ENCODE peak calls at places on chromosomes 7 and 10, in eight cellular contexts. One of them, this sample, is unnamed.

GRCh38 chr10:101816375-101816773 is 1.9 kb downstream of the OGA start:
- DNase-seq in Right ventricle myocardium inferior: no peak
- DNase-seq in SHP77: no peak
- DNase-seq in GDM1: no peak
- DNase-seq in activated CD8-positive, alpha-beta memory T cell treated with anti-CD3 and anti-CD28 coated beads, Interleukin-2, amount 50 U/mL, for 4 hours: no peak
- DNase-seq in glutamatergic neuron: no peak
- DNase-seq in activated T-helper 1 cell treated with Interleukin-2 at 50 U/mL for 16 hours: no peak
- DNase-seq in HEK293T: no peak
- DNase-seq in this sample: no peak

GRCh38 chr10:128557149-128557548 is 430.9 kb upstream of the MKI67 start:
- DNase-seq in HEK293T: no peak
- DNase-seq in GDM1: no peak
- DNase-seq in SHP77: no peak
- DNase-seq in glutamatergic neuron: no peak
- DNase-seq in activated CD8-positive, alpha-beta memory T cell treated with anti-CD3 and anti-CD28 coated beads, Interleukin-2, amount 50 U/mL, for 4 hours: no peak
- DNase-seq in activated T-helper 1 cell treated with Interleukin-2 at 50 U/mL for 16 hours: no peak
- DNase-seq in Right ventricle myocardium inferior: no peak
- DNase-seq in this sample: no peak

GRCh38 chr7:84744388-84744787 is 442.5 kb downstream of the SEMA3D start:
- DNase-seq in activated CD8-positive, alpha-beta memory T cell treated with anti-CD3 and anti-CD28 coated beads, Interleukin-2, amount 50 U/mL, for 4 hours: no peak
- DNase-seq in glutamatergic neuron: no peak
- DNase-seq in HEK293T: no peak
- DNase-seq in activated T-helper 1 cell treated with Interleukin-2 at 50 U/mL for 16 hours: no peak
- DNase-seq in SHP77: no peak
- DNase-seq in GDM1: no peak
- DNase-seq in Right ventricle myocardium inferior: no peak
- DNase-seq in this sample: no peak

GRCh38 chr7:159117366-159118219 is 27.1 kb downstream of the VIPR2 start:
- DNase-seq in SHP77: peak
- DNase-seq in activated T-helper 1 cell treated with Interleukin-2 at 50 U/mL for 16 hours: no peak
- DNase-seq in GDM1: no peak
- DNase-seq in glutamatergic neuron: no peak
- DNase-seq in HEK293T: no peak
- DNase-seq in Right ventricle myocardium inferior: peak
- DNase-seq in activated CD8-positive, alpha-beta memory T cell treated with anti-CD3 and anti-CD28 coated beads, Interleukin-2, amount 50 U/mL, for 4 hours: no peak
- DNase-seq in this sample: no peak

GRCh38 chr7:55128693-55129394 is 110.0 kb downstream of the EGFR start:
- DNase-seq in activated CD8-positive, alpha-beta memory T cell treated with anti-CD3 and anti-CD28 coated beads, Interleukin-2, amount 50 U/mL, for 4 hours: no peak
- DNase-seq in activated T-helper 1 cell treated with Interleukin-2 at 50 U/mL for 16 hours: no peak
- DNase-seq in HEK293T: peak
- DNase-seq in Right ventricle myocardium inferior: peak
- DNase-seq in glutamatergic neuron: peak
- DNase-seq in GDM1: no peak
- DNase-seq in SHP77: no peak
- DNase-seq in this sample: no peak

GRCh38 chr10:123936426-123936825 is 44.8 kb upstream of the CPXM2 start:
- DNase-seq in Right ventricle myocardium inferior: no peak
- DNase-seq in HEK293T: no peak
- DNase-seq in glutamatergic neuron: no peak
- DNase-seq in activated CD8-positive, alpha-beta memory T cell treated with anti-CD3 and anti-CD28 coated beads, Interleukin-2, amount 50 U/mL, for 4 hours: no peak
- DNase-seq in GDM1: no peak
- DNase-seq in activated T-helper 1 cell treated with Interleukin-2 at 50 U/mL for 16 hours: no peak
- DNase-seq in SHP77: no peak
- DNase-seq in this sample: no peak

GRCh38 chr7:116525298-116525912 is 569 bp downstream of the CAV1 start:
- DNase-seq in activated T-helper 1 cell treated with Interleukin-2 at 50 U/mL for 16 hours: no peak
- DNase-seq in activated CD8-positive, alpha-beta memory T cell treated with anti-CD3 and anti-CD28 coated beads, Interleukin-2, amount 50 U/mL, for 4 hours: peak
- DNase-seq in glutamatergic neuron: peak
- DNase-seq in SHP77: no peak
- DNase-seq in GDM1: no peak
- DNase-seq in Right ventricle myocardium inferior: peak
- DNase-seq in HEK293T: peak
- DNase-seq in this sample: peak

GRCh38 chr7:33048704-33049103 is 13.9 kb downstream of the NT5C3A start:
- DNase-seq in SHP77: no peak
- DNase-seq in activated CD8-positive, alpha-beta memory T cell treated with anti-CD3 and anti-CD28 coated beads, Interleukin-2, amount 50 U/mL, for 4 hours: no peak
- DNase-seq in activated T-helper 1 cell treated with Interleukin-2 at 50 U/mL for 16 hours: no peak
- DNase-seq in Right ventricle myocardium inferior: no peak
- DNase-seq in GDM1: no peak
- DNase-seq in glutamatergic neuron: no peak
- DNase-seq in HEK293T: no peak
- DNase-seq in this sample: no peak

GRCh38 chr10:3622845-3623621 is 162.0 kb downstream of the KLF6 start:
- DNase-seq in activated CD8-positive, alpha-beta memory T cell treated with anti-CD3 and anti-CD28 coated beads, Interleukin-2, amount 50 U/mL, for 4 hours: no peak
- DNase-seq in glutamatergic neuron: no peak
- DNase-seq in GDM1: no peak
- DNase-seq in SHP77: no peak
- DNase-seq in activated T-helper 1 cell treated with Interleukin-2 at 50 U/mL for 16 hours: no peak
- DNase-seq in HEK293T: no peak
- DNase-seq in Right ventricle myocardium inferior: no peak
- DNase-seq in this sample: no peak

GRCh38 chr7:98569606-98570337 is 47.3 kb upstream of the NPTX2 start:
- DNase-seq in GDM1: no peak
- DNase-seq in SHP77: no peak
- DNase-seq in glutamatergic neuron: peak
- DNase-seq in activated CD8-positive, alpha-beta memory T cell treated with anti-CD3 and anti-CD28 coated beads, Interleukin-2, amount 50 U/mL, for 4 hours: no peak
- DNase-seq in Right ventricle myocardium inferior: no peak
- DNase-seq in HEK293T: no peak
- DNase-seq in activated T-helper 1 cell treated with Interleukin-2 at 50 U/mL for 16 hours: no peak
- DNase-seq in this sample: no peak

GRCh38 chr10:10860455-10860976 is 157.2 kb upstream of the CELF2 start:
- DNase-seq in HEK293T: no peak
- DNase-seq in activated CD8-positive, alpha-beta memory T cell treated with anti-CD3 and anti-CD28 coated beads, Interleukin-2, amount 50 U/mL, for 4 hours: no peak
- DNase-seq in SHP77: no peak
- DNase-seq in activated T-helper 1 cell treated with Interleukin-2 at 50 U/mL for 16 hours: no peak
- DNase-seq in Right ventricle myocardium inferior: no peak
- DNase-seq in GDM1: no peak
- DNase-seq in glutamatergic neuron: no peak
- DNase-seq in this sample: no peak

GRCh38 chr7:16026253-16027020 is 340.0 kb upstream of the MEOX2 start:
- DNase-seq in HEK293T: no peak
- DNase-seq in activated T-helper 1 cell treated with Interleukin-2 at 50 U/mL for 16 hours: no peak
- DNase-seq in glutamatergic neuron: no peak
- DNase-seq in SHP77: no peak
- DNase-seq in GDM1: no peak
- DNase-seq in activated CD8-positive, alpha-beta memory T cell treated with anti-CD3 and anti-CD28 coated beads, Interleukin-2, amount 50 U/mL, for 4 hours: no peak
- DNase-seq in Right ventricle myocardium inferior: no peak
- DNase-seq in this sample: no peak

GRCh38 chr10:36538945-36539586 is 586.3 kb upstream of the ANKRD30A start:
- DNase-seq in HEK293T: no peak
- DNase-seq in GDM1: peak
- DNase-seq in activated T-helper 1 cell treated with Interleukin-2 at 50 U/mL for 16 hours: no peak
- DNase-seq in Right ventricle myocardium inferior: no peak
- DNase-seq in SHP77: peak
- DNase-seq in glutamatergic neuron: no peak
- DNase-seq in activated CD8-positive, alpha-beta memory T cell treated with anti-CD3 and anti-CD28 coated beads, Interleukin-2, amount 50 U/mL, for 4 hours: no peak
- DNase-seq in this sample: no peak

GRCh38 chr10:23081156-23081833 is 14.1 kb upstream of the MSRB2 start:
- DNase-seq in glutamatergic neuron: no peak
- DNase-seq in Right ventricle myocardium inferior: no peak
- DNase-seq in HEK293T: no peak
- DNase-seq in GDM1: no peak
- DNase-seq in activated CD8-positive, alpha-beta memory T cell treated with anti-CD3 and anti-CD28 coated beads, Interleukin-2, amount 50 U/mL, for 4 hours: no peak
- DNase-seq in SHP77: no peak
- DNase-seq in activated T-helper 1 cell treated with Interleukin-2 at 50 U/mL for 16 hours: no peak
- DNase-seq in this sample: no peak

GRCh38 chr7:91837397-91838070 is 43.0 kb downstream of the MTERF1 start:
- DNase-seq in HEK293T: no peak
- DNase-seq in GDM1: no peak
- DNase-seq in glutamatergic neuron: no peak
- DNase-seq in activated CD8-positive, alpha-beta memory T cell treated with anti-CD3 and anti-CD28 coated beads, Interleukin-2, amount 50 U/mL, for 4 hours: no peak
- DNase-seq in SHP77: no peak
- DNase-seq in Right ventricle myocardium inferior: peak
- DNase-seq in activated T-helper 1 cell treated with Interleukin-2 at 50 U/mL for 16 hours: no peak
- DNase-seq in this sample: no peak

GRCh38 chr7:70925411-70926115 is 206.4 kb upstream of the GALNT17 start:
- DNase-seq in HEK293T: no peak
- DNase-seq in glutamatergic neuron: no peak
- DNase-seq in Right ventricle myocardium inferior: no peak
- DNase-seq in SHP77: no peak
- DNase-seq in activated CD8-positive, alpha-beta memory T cell treated with anti-CD3 and anti-CD28 coated beads, Interleukin-2, amount 50 U/mL, for 4 hours: no peak
- DNase-seq in GDM1: no peak
- DNase-seq in activated T-helper 1 cell treated with Interleukin-2 at 50 U/mL for 16 hours: no peak
- DNase-seq in this sample: no peak

GRCh38 chr10:115093776-115094361 is 704 bp downstream of the ATRNL1 start:
- DNase-seq in GDM1: no peak
- DNase-seq in glutamatergic neuron: peak
- DNase-seq in activated T-helper 1 cell treated with Interleukin-2 at 50 U/mL for 16 hours: no peak
- DNase-seq in Right ventricle myocardium inferior: no peak
- DNase-seq in SHP77: no peak
- DNase-seq in HEK293T: peak
- DNase-seq in activated CD8-positive, alpha-beta memory T cell treated with anti-CD3 and anti-CD28 coated beads, Interleukin-2, amount 50 U/mL, for 4 hours: no peak
- DNase-seq in this sample: no peak

GRCh38 chr7:27235387-27236052 is 7.1 kb upstream of the EVX1 start:
- DNase-seq in activated CD8-positive, alpha-beta memory T cell treated with anti-CD3 and anti-CD28 coated beads, Interleukin-2, amount 50 U/mL, for 4 hours: no peak
- DNase-seq in Right ventricle myocardium inferior: peak
- DNase-seq in SHP77: no peak
- DNase-seq in HEK293T: peak
- DNase-seq in activated T-helper 1 cell treated with Interleukin-2 at 50 U/mL for 16 hours: no peak
- DNase-seq in GDM1: peak
- DNase-seq in glutamatergic neuron: peak
- DNase-seq in this sample: no peak

GRCh38 chr7:51785806-51786205 is 469.2 kb upstream of the COBL start:
- DNase-seq in GDM1: no peak
- DNase-seq in Right ventricle myocardium inferior: no peak
- DNase-seq in SHP77: peak
- DNase-seq in activated T-helper 1 cell treated with Interleukin-2 at 50 U/mL for 16 hours: no peak
- DNase-seq in HEK293T: no peak
- DNase-seq in activated CD8-positive, alpha-beta memory T cell treated with anti-CD3 and anti-CD28 coated beads, Interleukin-2, amount 50 U/mL, for 4 hours: no peak
- DNase-seq in glutamatergic neuron: peak
- DNase-seq in this sample: no peak

GRCh38 chr7:18400281-18400680 is 95.3 kb upstream of the HDAC9 start:
- DNase-seq in activated CD8-positive, alpha-beta memory T cell treated with anti-CD3 and anti-CD28 coated beads, Interleukin-2, amount 50 U/mL, for 4 hours: no peak
- DNase-seq in glutamatergic neuron: no peak
- DNase-seq in SHP77: no peak
- DNase-seq in activated T-helper 1 cell treated with Interleukin-2 at 50 U/mL for 16 hours: no peak
- DNase-seq in Right ventricle myocardium inferior: no peak
- DNase-seq in GDM1: no peak
- DNase-seq in HEK293T: no peak
- DNase-seq in this sample: no peak

GRCh38 chr7:148185050-148185449 is 405.5 kb upstream of the C7orf33 start:
- DNase-seq in HEK293T: no peak
- DNase-seq in GDM1: no peak
- DNase-seq in glutamatergic neuron: no peak
- DNase-seq in SHP77: no peak
- DNase-seq in Right ventricle myocardium inferior: no peak
- DNase-seq in activated CD8-positive, alpha-beta memory T cell treated with anti-CD3 and anti-CD28 coated beads, Interleukin-2, amount 50 U/mL, for 4 hours: no peak
- DNase-seq in activated T-helper 1 cell treated with Interleukin-2 at 50 U/mL for 16 hours: no peak
- DNase-seq in this sample: no peak

GRCh38 chr7:91156326-91156725 is 107.9 kb upstream of the FZD1 start:
- DNase-seq in activated CD8-positive, alpha-beta memory T cell treated with anti-CD3 and anti-CD28 coated beads, Interleukin-2, amount 50 U/mL, for 4 hours: no peak
- DNase-seq in GDM1: no peak
- DNase-seq in glutamatergic neuron: no peak
- DNase-seq in activated T-helper 1 cell treated with Interleukin-2 at 50 U/mL for 16 hours: no peak
- DNase-seq in Right ventricle myocardium inferior: no peak
- DNase-seq in HEK293T: no peak
- DNase-seq in SHP77: no peak
- DNase-seq in this sample: no peak

GRCh38 chr10:36256905-36257304 is 614.8 kb upstream of the FZD8 start:
- DNase-seq in SHP77: no peak
- DNase-seq in GDM1: no peak
- DNase-seq in Right ventricle myocardium inferior: no peak
- DNase-seq in activated CD8-positive, alpha-beta memory T cell treated with anti-CD3 and anti-CD28 coated beads, Interleukin-2, amount 50 U/mL, for 4 hours: no peak
- DNase-seq in activated T-helper 1 cell treated with Interleukin-2 at 50 U/mL for 16 hours: no peak
- DNase-seq in glutamatergic neuron: no peak
- DNase-seq in HEK293T: no peak
- DNase-seq in this sample: no peak

GRCh38 chr10:126001579-126001978 is 105.2 kb downstream of the FANK1 start:
- DNase-seq in SHP77: peak
- DNase-seq in Right ventricle myocardium inferior: no peak
- DNase-seq in activated CD8-positive, alpha-beta memory T cell treated with anti-CD3 and anti-CD28 coated beads, Interleukin-2, amount 50 U/mL, for 4 hours: no peak
- DNase-seq in activated T-helper 1 cell treated with Interleukin-2 at 50 U/mL for 16 hours: no peak
- DNase-seq in glutamatergic neuron: no peak
- DNase-seq in HEK293T: no peak
- DNase-seq in GDM1: no peak
- DNase-seq in this sample: no peak

GRCh38 chr10:29858352-29859267 is 200.8 kb downstream of the JCAD start:
- DNase-seq in glutamatergic neuron: no peak
- DNase-seq in GDM1: peak
- DNase-seq in activated T-helper 1 cell treated with Interleukin-2 at 50 U/mL for 16 hours: no peak
- DNase-seq in Right ventricle myocardium inferior: peak
- DNase-seq in SHP77: peak
- DNase-seq in HEK293T: peak
- DNase-seq in activated CD8-positive, alpha-beta memory T cell treated with anti-CD3 and anti-CD28 coated beads, Interleukin-2, amount 50 U/mL, for 4 hours: no peak
- DNase-seq in this sample: no peak

GRCh38 chr10:42783181-42783549 is 570 bp downstream of the BMS1 start:
- DNase-seq in HEK293T: peak
- DNase-seq in SHP77: no peak
- DNase-seq in GDM1: no peak
- DNase-seq in activated CD8-positive, alpha-beta memory T cell treated with anti-CD3 and anti-CD28 coated beads, Interleukin-2, amount 50 U/mL, for 4 hours: peak
- DNase-seq in activated T-helper 1 cell treated with Interleukin-2 at 50 U/mL for 16 hours: no peak
- DNase-seq in Right ventricle myocardium inferior: no peak
- DNase-seq in glutamatergic neuron: no peak
- DNase-seq in this sample: no peak

GRCh38 chr10:116753759-116754158 is 11.4 kb upstream of the HSPA12A start:
- DNase-seq in SHP77: no peak
- DNase-seq in HEK293T: no peak
- DNase-seq in activated CD8-positive, alpha-beta memory T cell treated with anti-CD3 and anti-CD28 coated beads, Interleukin-2, amount 50 U/mL, for 4 hours: no peak
- DNase-seq in glutamatergic neuron: no peak
- DNase-seq in GDM1: no peak
- DNase-seq in activated T-helper 1 cell treated with Interleukin-2 at 50 U/mL for 16 hours: no peak
- DNase-seq in Right ventricle myocardium inferior: no peak
- DNase-seq in this sample: no peak

GRCh38 chr7:5403442-5403841 is 20.2 kb downstream of the TNRC18 start:
- DNase-seq in Right ventricle myocardium inferior: no peak
- DNase-seq in glutamatergic neuron: no peak
- DNase-seq in activated T-helper 1 cell treated with Interleukin-2 at 50 U/mL for 16 hours: no peak
- DNase-seq in activated CD8-positive, alpha-beta memory T cell treated with anti-CD3 and anti-CD28 coated beads, Interleukin-2, amount 50 U/mL, for 4 hours: no peak
- DNase-seq in GDM1: no peak
- DNase-seq in HEK293T: no peak
- DNase-seq in SHP77: no peak
- DNase-seq in this sample: no peak

GRCh38 chr7:157977306-157977705 is 610.3 kb downstream of the PTPRN2 start:
- DNase-seq in activated T-helper 1 cell treated with Interleukin-2 at 50 U/mL for 16 hours: no peak
- DNase-seq in HEK293T: no peak
- DNase-seq in GDM1: no peak
- DNase-seq in activated CD8-positive, alpha-beta memory T cell treated with anti-CD3 and anti-CD28 coated beads, Interleukin-2, amount 50 U/mL, for 4 hours: no peak
- DNase-seq in Right ventricle myocardium inferior: no peak
- DNase-seq in SHP77: no peak
- DNase-seq in glutamatergic neuron: no peak
- DNase-seq in this sample: no peak

GRCh38 chr7:43647314-43647691 is 64.4 kb downstream of the STK17A start:
- DNase-seq in SHP77: no peak
- DNase-seq in glutamatergic neuron: peak
- DNase-seq in HEK293T: no peak
- DNase-seq in activated T-helper 1 cell treated with Interleukin-2 at 50 U/mL for 16 hours: no peak
- DNase-seq in GDM1: no peak
- DNase-seq in Right ventricle myocardium inferior: no peak
- DNase-seq in activated CD8-positive, alpha-beta memory T cell treated with anti-CD3 and anti-CD28 coated beads, Interleukin-2, amount 50 U/mL, for 4 hours: no peak
- DNase-seq in this sample: no peak

GRCh38 chr7:23074443-23075244 is 30.9 kb upstream of the KLHL7 start:
- DNase-seq in HEK293T: no peak
- DNase-seq in activated T-helper 1 cell treated with Interleukin-2 at 50 U/mL for 16 hours: no peak
- DNase-seq in glutamatergic neuron: no peak
- DNase-seq in GDM1: no peak
- DNase-seq in Right ventricle myocardium inferior: no peak
- DNase-seq in SHP77: no peak
- DNase-seq in activated CD8-positive, alpha-beta memory T cell treated with anti-CD3 and anti-CD28 coated beads, Interleukin-2, amount 50 U/mL, for 4 hours: no peak
- DNase-seq in this sample: no peak

GRCh38 chr10:96660297-96660696 is 60.0 kb downstream of the PIK3AP1 start:
- DNase-seq in glutamatergic neuron: no peak
- DNase-seq in GDM1: no peak
- DNase-seq in activated T-helper 1 cell treated with Interleukin-2 at 50 U/mL for 16 hours: no peak
- DNase-seq in activated CD8-positive, alpha-beta memory T cell treated with anti-CD3 and anti-CD28 coated beads, Interleukin-2, amount 50 U/mL, for 4 hours: no peak
- DNase-seq in SHP77: no peak
- DNase-seq in Right ventricle myocardium inferior: no peak
- DNase-seq in HEK293T: no peak
- DNase-seq in this sample: no peak

This sample was measured in effector memory CD8-positive, alpha-beta T cell.